ENCODE peak calls at places on chromosomes 12 and 14, in four cellular contexts. X, O, U and A are unnamed samples. For H3K27me3, the result is how much of the 10 kb centered on the place peaks cover.

GRCh38 chr12:130953783-130954543 is at the start of gene ADGRD1:
- DNase-seq in X (no peak), O (peak), U (no peak), A (peak)

GRCh38 chr12:6782119-6782518 is 7.2 kb upstream of the CD4 start:
- DNase-seq in X (no peak), O (no peak), U (no peak), A (no peak)

GRCh38 chr14:37598085-37598972 is 2.9 kb downstream of the TTC6 start:
- DNase-seq in X (peak), O (no peak), U (no peak), A (no peak)

GRCh38 chr14:72463291-72463866 is 430.5 kb downstream of the DPF3 start:
- DNase-seq in X (no peak), O (peak), U (no peak), A (peak)

GRCh38 chr12:68557011-68557715 is 53.5 kb upstream of the RAP1B start:
- DNase-seq in X (no peak), O (peak), U (no peak), A (no peak)

GRCh38 chr14:64756712-64757111 is 52.5 kb downstream of the PLEKHG3 start:
- DNase-seq in X (no peak), O (no peak), U (no peak), A (no peak)

GRCh38 chr12:27012239-27012981 is 1.8 kb downstream of the TM7SF3 start:
- DNase-seq in X (no peak), O (no peak), U (no peak), A (no peak)

GRCh38 chr14:60085085-60085484 is 6.6 kb upstream of the PCNX4 start:
- DNase-seq in X (no peak), O (peak), U (no peak), A (no peak)

GRCh38 chr14:37778135-37778943 is 182.9 kb downstream of the TTC6 start:
- DNase-seq in X (no peak), O (no peak), U (no peak), A (no peak)

GRCh38 chr14:105224845-105225585 is 23.3 kb upstream of the BTBD6 start:
- DNase-seq in X (no peak), O (no peak), U (no peak), A (no peak)

GRCh38 chr12:47491516-47491915 is 214.3 kb downstream of the RPAP3 start:
- DNase-seq in X (no peak), O (no peak), U (no peak), A (no peak)

GRCh38 chr14:94038921-94039629 is 12.9 kb downstream of the OTUB2 start:
- DNase-seq in X (no peak), O (no peak), U (no peak), A (no peak)

GRCh38 chr12:8796831-8797626 is 25.4 kb upstream of the A2ML1 start:
- DNase-seq in X (peak), O (no peak), U (no peak), A (no peak)

GRCh38 chr14:81400202-81400678 is at the start of gene STON2:
- DNase-seq in X (no peak), O (no peak), U (no peak), A (no peak)

GRCh38 chr12:46266869-46267617 is 1.8 kb downstream of the SLC38A1 start:
- DNase-seq in X (peak), O (peak), U (no peak), A (peak)

GRCh38 chr12:84913151-84913550 is 552 bp upstream of the SLC6A15 start:
- DNase-seq in X (peak), O (no peak), U (no peak), A (peak)

GRCh38 chr14:33809456-33809855 is 141.4 kb downstream of the EGLN3 start:
- DNase-seq in X (no peak), O (no peak), U (no peak), A (no peak)

GRCh38 chr12:3980504-3981272 is 107.5 kb upstream of the PARP11 start:
- DNase-seq in X (no peak), O (no peak), U (no peak), A (no peak)

GRCh38 chr14:71206766-71207371 is 299.6 kb downstream of the PCNX1 start:
- DNase-seq in X (no peak), O (peak), U (no peak), A (no peak)

GRCh38 chr14:32513571-32514009 is 184.5 kb downstream of the AKAP6 start:
- DNase-seq in X (no peak), O (peak), U (no peak), A (no peak)

GRCh38 chr14:64808449-64808848 is 71.3 kb downstream of the SPTB start:
- DNase-seq in X (no peak), O (no peak), U (no peak), A (no peak)

GRCh38 chr14:103118019-103118662 is 5.1 kb upstream of the TNFAIP2 start:
- DNase-seq in X (no peak), O (peak), U (no peak), A (no peak)

GRCh38 chr12:25558566-25558965 is 5.5 kb upstream of the LMNTD1 start:
- DNase-seq in X (no peak), O (peak), U (no peak), A (no peak)

GRCh38 chr12:6360578-6361490 is 14.5 kb downstream of the SCNN1A start:
- DNase-seq in X (no peak), O (no peak), U (no peak), A (no peak)

DNA sequence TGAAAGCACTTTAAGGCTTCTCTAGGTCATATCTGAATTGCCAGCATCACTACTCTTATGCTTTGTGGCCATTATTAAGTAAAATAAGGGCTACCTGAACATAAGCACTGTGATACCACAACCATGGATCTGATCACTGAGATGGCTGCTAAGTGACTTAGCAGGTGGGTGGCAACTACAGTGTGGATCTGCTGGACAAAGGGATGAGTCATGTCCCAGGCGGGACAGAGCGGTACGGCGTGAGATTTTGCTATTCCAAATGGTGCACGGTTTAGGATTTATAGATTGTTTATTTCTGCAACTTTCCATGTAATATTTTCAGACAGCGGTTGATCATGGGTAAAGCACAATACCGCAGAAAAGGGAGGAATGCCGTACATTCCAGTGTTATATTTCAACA is 39.4 kb downstream of the MLXIP start:
- DNase-seq in X (no peak), O (peak), U (no peak), A (no peak)
- H4K5ac ChIP-seq in X (no peak), O (no peak), U (no peak), A (no peak)

GRCh38 chr12:2044165-2044564 is 8.6 kb upstream of the CACNA1C start:
- DNase-seq in X (no peak), O (no peak), U (no peak), A (no peak)

GRCh38 chr12:2051700-2052625 is 824 bp upstream of the CACNA1C start:
- DNase-seq in X (no peak), O (no peak), U (no peak), A (no peak)

GRCh38 chr12:2049604-2050540 is 2.9 kb upstream of the CACNA1C start:
- DNase-seq in X (no peak), O (peak), U (no peak), A (no peak)

GRCh38 chr12:2047752-2048151 is 5.0 kb upstream of the CACNA1C start:
- DNase-seq in X (no peak), O (no peak), U (no peak), A (no peak)

GRCh38 chr12:2046959-2047358 is 5.8 kb upstream of the CACNA1C start:
- DNase-seq in X (no peak), O (no peak), U (no peak), A (no peak)
- H3K27me3 ChIP-seq in X (under half), O (under half), U (under half), A (under half)

GRCh38 chr12:109680521-109681030 is 33.0 kb upstream of the FAM222A start:
- DNase-seq in X (no peak), O (no peak), U (no peak), A (no peak)
- H4K5ac ChIP-seq in X (no peak), O (no peak), U (no peak), A (no peak)

DNA sequence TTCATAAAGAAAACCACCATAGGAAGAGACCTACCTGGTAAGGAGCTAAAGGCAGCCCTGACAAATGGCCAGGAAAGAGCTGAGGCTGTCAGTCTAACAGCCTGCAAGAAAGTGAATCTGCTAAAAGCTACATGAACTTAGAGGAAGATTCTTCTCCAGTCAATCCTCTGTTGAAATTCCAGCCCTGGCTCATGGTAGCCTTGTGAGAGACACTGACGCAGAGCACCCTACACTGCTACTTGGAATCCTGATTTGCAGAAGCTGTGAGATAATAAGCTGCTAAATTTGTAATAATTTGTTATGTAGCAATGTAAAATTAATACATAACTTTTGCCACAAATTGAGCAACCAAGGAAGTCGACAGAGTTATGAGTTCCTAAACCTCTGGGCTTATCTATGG is 256.9 kb downstream of the ETNK1 start:
- DNase-seq in X (no peak), O (no peak), U (no peak), A (no peak)
- H3K27me3 ChIP-seq in X (under half), O (under half), U (under half), A (under half)

DNA sequence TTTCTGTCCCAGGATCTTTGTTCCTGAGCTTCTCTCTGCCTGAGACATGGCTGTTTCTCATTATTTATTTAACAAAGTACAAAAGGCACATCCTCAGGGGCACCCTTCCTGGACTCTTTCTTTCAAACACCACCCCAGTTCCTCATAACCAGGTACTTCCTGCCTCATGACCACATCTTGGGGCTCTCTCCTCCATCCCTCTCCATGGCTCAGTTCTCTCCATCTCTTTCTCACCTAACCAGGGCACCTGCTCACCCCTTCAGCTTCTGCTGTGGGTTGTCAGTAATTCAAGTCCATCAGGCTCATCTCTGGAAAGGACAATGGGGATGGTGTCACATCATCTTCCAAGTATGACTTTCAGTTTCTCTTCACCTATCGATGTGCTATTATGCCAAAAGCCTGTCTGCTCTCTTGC is 670.5 kb upstream of the TBX3 start:
- DNase-seq in X (no peak), O (peak), U (no peak), A (no peak)
- H4K5ac ChIP-seq in X (no peak), O (peak), U (no peak), A (no peak)

GRCh38 chr12:51531982-51532497 is 59.0 kb upstream of the SCN8A start:
- DNase-seq in X (peak), O (peak), U (peak), A (peak)

GRCh38 chr12:51536159-51536558 is 54.9 kb upstream of the SCN8A start:
- DNase-seq in X (no peak), O (peak), U (no peak), A (peak)

GRCh38 chr12:51534216-51534615 is 56.8 kb upstream of the SCN8A start:
- DNase-seq in X (no peak), O (no peak), U (no peak), A (no peak)

GRCh38 chr12:51533799-51534198 is 57.2 kb upstream of the SCN8A start:
- DNase-seq in X (peak), O (peak), U (no peak), A (peak)

DNA sequence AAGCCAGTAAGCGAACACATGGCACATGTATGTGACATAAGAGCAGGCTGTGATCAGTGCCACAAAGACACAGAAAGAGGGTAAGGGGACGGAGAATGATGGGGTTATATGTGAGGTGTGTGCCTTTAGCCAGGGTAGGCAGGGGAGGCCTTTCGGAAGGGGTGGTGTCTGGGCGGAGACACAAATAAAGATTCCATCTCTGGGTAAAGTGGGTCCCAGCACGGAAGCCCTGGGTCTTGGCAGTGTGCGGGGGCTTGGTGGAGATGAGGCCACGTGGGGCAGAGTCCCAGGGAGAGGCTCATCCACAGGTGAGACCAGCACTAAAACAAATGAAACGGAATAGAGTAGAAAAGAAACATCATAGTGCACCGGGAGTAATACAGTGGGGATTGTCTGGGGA is 56.4 kb upstream of the SCN8A start:
- DNase-seq in X (no peak), O (no peak), U (no peak), A (no peak)
- H3K27me3 ChIP-seq in X (under half), O (under half), U (under half), A (under half)

GRCh38 chr14:86333506-86333905 is 803.6 kb downstream of the FLRT2 start:
- DNase-seq in X (no peak), O (peak), U (no peak), A (no peak)
- H4K5ac ChIP-seq in X (no peak), O (no peak), U (no peak), A (no peak)

GRCh38 chr14:44657153-44657552 is 150.1 kb upstream of the FSCB start:
- DNase-seq in X (no peak), O (no peak), U (no peak), A (no peak)

GRCh38 chr14:44658389-44658696 is 151.3 kb upstream of the FSCB start:
- DNase-seq in X (no peak), O (no peak), U (no peak), A (no peak)

GRCh38 chr14:44662250-44662891 is 155.3 kb upstream of the FSCB start:
- DNase-seq in X (no peak), O (no peak), U (no peak), A (no peak)

GRCh38 chr14:44652640-44653039 is 145.6 kb upstream of the FSCB start:
- DNase-seq in X (no peak), O (no peak), U (no peak), A (no peak)

DNA sequence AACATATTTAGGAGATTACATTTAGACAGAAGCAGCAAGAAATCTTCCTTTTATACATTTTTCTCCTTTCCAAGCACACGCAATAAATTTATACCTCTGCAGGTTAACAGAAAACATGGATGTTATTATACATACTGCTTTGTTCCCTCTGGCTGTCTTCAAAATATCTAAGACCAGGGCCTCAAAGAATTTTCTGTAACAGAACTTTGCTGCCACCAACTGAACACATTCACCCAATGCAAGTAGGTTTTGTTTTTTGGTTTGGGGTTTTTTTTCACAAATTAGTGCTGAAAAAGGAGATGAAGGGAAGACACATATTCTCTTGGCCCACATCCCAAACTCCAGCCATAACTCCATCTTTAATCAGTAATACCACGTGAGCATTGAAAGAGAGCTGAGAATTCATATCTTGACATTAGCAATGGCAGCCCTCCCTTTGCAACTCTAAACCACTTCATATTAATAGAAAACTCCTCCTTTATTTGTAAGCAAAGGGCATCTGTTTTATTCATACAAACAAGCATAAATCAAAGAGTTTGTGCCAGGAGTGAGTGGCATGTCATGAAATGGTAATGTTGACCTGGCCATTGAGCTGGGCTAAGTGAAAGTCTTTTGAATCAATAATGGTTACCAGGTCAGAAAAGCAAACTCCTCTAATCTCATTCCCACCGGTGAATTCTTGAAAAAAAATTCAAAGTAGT is 150.8 kb upstream of the FSCB start:
- DNase-seq in X (no peak), O (peak), U (no peak), A (peak)
- H3K27me3 ChIP-seq in X (under half), O (under half), U (under half), A (under half)

GRCh38 chr12:65168606-65169310 is 625 bp upstream of the LEMD3 start:
- DNase-seq in X (no peak), O (no peak), U (no peak), A (no peak)
- H4K5ac ChIP-seq in X (no peak), O (peak), U (no peak), A (no peak)

DNA sequence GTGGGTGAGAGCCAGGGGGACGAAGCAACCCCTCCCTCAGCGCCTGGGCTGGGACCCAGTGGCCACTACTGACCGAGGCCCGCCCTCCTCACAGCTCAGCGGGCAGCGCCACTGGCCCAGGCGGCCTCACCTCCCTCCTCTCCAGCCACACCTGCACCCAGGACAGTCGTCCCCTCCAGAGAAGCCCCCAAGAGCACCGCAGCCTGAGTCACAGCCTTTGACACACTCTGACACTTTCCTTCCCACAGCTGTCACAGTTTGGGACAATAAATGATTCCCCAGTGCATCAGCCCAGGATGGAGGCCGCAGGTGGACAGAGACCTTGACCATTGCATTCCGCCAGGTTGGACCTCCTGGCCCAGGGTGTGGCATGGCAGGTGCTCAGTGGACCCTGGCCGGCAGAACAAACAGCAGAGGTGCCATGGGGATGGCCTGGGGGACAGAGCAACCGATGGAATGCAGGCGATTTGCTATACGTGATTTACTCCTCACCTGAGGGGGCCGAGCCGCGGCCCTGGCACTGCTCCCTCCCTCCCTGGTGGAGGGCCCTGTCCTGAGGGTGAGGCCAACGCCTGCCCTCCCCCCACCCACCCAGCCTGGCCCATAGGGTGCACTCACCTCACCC is 45.5 kb upstream of the GALNT9 start:
- DNase-seq in X (no peak), O (no peak), U (no peak), A (no peak)
- H3K27me3 ChIP-seq in X (half or more), O (under half), U (half or more), A (under half)